ENCODE peak calls at places on chromosomes 7 and 10, in ten cellular contexts. One of them, this sample, is unnamed.

GRCh38 chr10:113713297-113713982 is 33.7 kb downstream of the CASP7 start:
- DNase-seq in H1: no peak
- DNase-seq in GM23338: no peak
- DNase-seq in HCT116: no peak
- DNase-seq in endothelial cell of umbilical vein: no peak
- DNase-seq in SK-N-SH: no peak
- DNase-seq in transverse colon: no peak
- DNase-seq in breast epithelium: no peak
- DNase-seq in suprapubic skin: no peak
- DNase-seq in vagina: no peak
- DNase-seq in this sample: no peak

GRCh38 chr7:53003653-53004445 is 31.6 kb upstream of the POM121L12 start:
- DNase-seq in vagina: no peak
- DNase-seq in SK-N-SH: no peak
- DNase-seq in GM23338: no peak
- DNase-seq in transverse colon: no peak
- DNase-seq in H1: no peak
- DNase-seq in suprapubic skin: no peak
- DNase-seq in HCT116: no peak
- DNase-seq in endothelial cell of umbilical vein: no peak
- DNase-seq in breast epithelium: no peak
- DNase-seq in this sample: no peak

GRCh38 chr7:76191783-76192240 is 9.9 kb upstream of the SRRM3 start:
- DNase-seq in breast epithelium: no peak
- DNase-seq in transverse colon: no peak
- DNase-seq in GM23338: peak; percentile 93
- DNase-seq in endothelial cell of umbilical vein: peak; percentile 7
- DNase-seq in SK-N-SH: peak; percentile 72
- DNase-seq in vagina: no peak
- DNase-seq in suprapubic skin: no peak
- DNase-seq in HCT116: peak; percentile 43
- DNase-seq in H1: peak; percentile 71
- DNase-seq in this sample: no peak

GRCh38 chr10:22335204-22335956 is 9.9 kb upstream of the SPAG6 start:
- DNase-seq in H1: peak; percentile 78
- DNase-seq in vagina: no peak
- DNase-seq in suprapubic skin: peak; percentile 70
- DNase-seq in endothelial cell of umbilical vein: peak; percentile 40
- DNase-seq in SK-N-SH: peak; percentile 33
- DNase-seq in transverse colon: peak; percentile 61
- DNase-seq in HCT116: no peak
- DNase-seq in GM23338: peak; percentile 78
- DNase-seq in breast epithelium: no peak
- DNase-seq in this sample: peak; percentile 90

GRCh38 chr10:80429521-80429966 is 21.2 kb downstream of the PRXL2A start:
- DNase-seq in SK-N-SH: no peak
- DNase-seq in H1: no peak
- DNase-seq in endothelial cell of umbilical vein: no peak
- DNase-seq in suprapubic skin: no peak
- DNase-seq in breast epithelium: no peak
- DNase-seq in transverse colon: peak; percentile 66
- DNase-seq in GM23338: no peak
- DNase-seq in HCT116: peak; percentile 76
- DNase-seq in vagina: no peak
- DNase-seq in this sample: no peak

GRCh38 chr10:11896549-11897200 is 73.5 kb downstream of the PROSER2 start:
- DNase-seq in suprapubic skin: no peak
- DNase-seq in transverse colon: no peak
- DNase-seq in vagina: no peak
- DNase-seq in SK-N-SH: no peak
- DNase-seq in breast epithelium: no peak
- DNase-seq in endothelial cell of umbilical vein: no peak
- DNase-seq in H1: no peak
- DNase-seq in GM23338: no peak
- DNase-seq in HCT116: no peak
- DNase-seq in this sample: peak; percentile 6

GRCh38 chr10:118447478-118447877 is 105.4 kb upstream of the FAM204A start:
- DNase-seq in H1: no peak
- DNase-seq in transverse colon: peak; percentile 57
- DNase-seq in suprapubic skin: peak; percentile 84
- DNase-seq in vagina: no peak
- DNase-seq in HCT116: no peak
- DNase-seq in endothelial cell of umbilical vein: no peak
- DNase-seq in breast epithelium: no peak
- DNase-seq in GM23338: no peak
- DNase-seq in SK-N-SH: peak; percentile 21
- DNase-seq in this sample: no peak

GRCh38 chr10:73922007-73922863 is 11.3 kb downstream of the PLAU start:
- DNase-seq in endothelial cell of umbilical vein: no peak
- DNase-seq in SK-N-SH: no peak
- DNase-seq in GM23338: no peak
- DNase-seq in H1: no peak
- DNase-seq in vagina: no peak
- DNase-seq in breast epithelium: no peak
- DNase-seq in HCT116: no peak
- DNase-seq in suprapubic skin: no peak
- DNase-seq in transverse colon: no peak
- DNase-seq in this sample: no peak

GRCh38 chr10:15201589-15202300 is 33.3 kb upstream of the NMT2 start:
- DNase-seq in breast epithelium: no peak
- DNase-seq in HCT116: peak; percentile 26
- DNase-seq in SK-N-SH: no peak
- DNase-seq in vagina: no peak
- DNase-seq in GM23338: no peak
- DNase-seq in H1: no peak
- DNase-seq in suprapubic skin: no peak
- DNase-seq in endothelial cell of umbilical vein: peak; percentile 65
- DNase-seq in transverse colon: no peak
- DNase-seq in this sample: no peak

GRCh38 chr7:121395961-121396757 is at the start of gene FAM3C:
- DNase-seq in H1: peak; percentile 92
- DNase-seq in suprapubic skin: peak; percentile 93
- DNase-seq in transverse colon: peak; percentile 90
- DNase-seq in HCT116: peak; percentile 82
- DNase-seq in endothelial cell of umbilical vein: peak; percentile 96
- DNase-seq in SK-N-SH: peak; percentile 100
- DNase-seq in vagina: no peak
- DNase-seq in breast epithelium: peak; percentile 83
- DNase-seq in GM23338: peak; percentile 93
- DNase-seq in this sample: peak; percentile 96

GRCh38 chr10:124005091-124005490 is 88.3 kb downstream of the CHST15 start:
- DNase-seq in GM23338: no peak
- DNase-seq in SK-N-SH: peak; percentile 3
- DNase-seq in breast epithelium: no peak
- DNase-seq in suprapubic skin: peak; percentile 49
- DNase-seq in H1: peak; percentile 26
- DNase-seq in vagina: no peak
- DNase-seq in transverse colon: no peak
- DNase-seq in endothelial cell of umbilical vein: no peak
- DNase-seq in HCT116: no peak
- DNase-seq in this sample: peak; percentile 51

GRCh38 chr7:1193593-1194424 is 33.8 kb upstream of the ZFAND2A start:
- DNase-seq in H1: peak; percentile 78
- DNase-seq in SK-N-SH: peak; percentile 90
- DNase-seq in endothelial cell of umbilical vein: peak; percentile 58
- DNase-seq in GM23338: peak; percentile 75
- DNase-seq in breast epithelium: no peak
- DNase-seq in suprapubic skin: no peak
- DNase-seq in HCT116: peak; percentile 40
- DNase-seq in vagina: no peak
- DNase-seq in transverse colon: peak; percentile 41
- DNase-seq in this sample: no peak

GRCh38 chr10:90125966-90126600 is 424.7 kb downstream of the KIF20B start:
- DNase-seq in SK-N-SH: no peak
- DNase-seq in GM23338: no peak
- DNase-seq in HCT116: no peak
- DNase-seq in breast epithelium: no peak
- DNase-seq in suprapubic skin: no peak
- DNase-seq in endothelial cell of umbilical vein: no peak
- DNase-seq in transverse colon: no peak
- DNase-seq in vagina: no peak
- DNase-seq in H1: no peak
- DNase-seq in this sample: no peak

GRCh38 chr10:71522438-71523144 is 125.9 kb downstream of the CDH23 start:
- DNase-seq in HCT116: no peak
- DNase-seq in breast epithelium: no peak
- DNase-seq in suprapubic skin: no peak
- DNase-seq in vagina: no peak
- DNase-seq in SK-N-SH: no peak
- DNase-seq in H1: no peak
- DNase-seq in transverse colon: no peak
- DNase-seq in endothelial cell of umbilical vein: no peak
- DNase-seq in GM23338: peak; percentile 41
- DNase-seq in this sample: no peak

GRCh38 chr10:119424591-119424975 is 117.9 kb downstream of the RGS10 start:
- DNase-seq in endothelial cell of umbilical vein: no peak
- DNase-seq in transverse colon: no peak
- DNase-seq in GM23338: no peak
- DNase-seq in suprapubic skin: no peak
- DNase-seq in breast epithelium: no peak
- DNase-seq in vagina: no peak
- DNase-seq in H1: no peak
- DNase-seq in SK-N-SH: no peak
- DNase-seq in HCT116: no peak
- DNase-seq in this sample: no peak

GRCh38 chr10:21675157-21675796 is 141.2 kb downstream of the MLLT10 start:
- DNase-seq in transverse colon: peak; percentile 31
- DNase-seq in vagina: no peak
- DNase-seq in suprapubic skin: no peak
- DNase-seq in HCT116: peak; percentile 37
- DNase-seq in breast epithelium: no peak
- DNase-seq in H1: no peak
- DNase-seq in SK-N-SH: peak; percentile 39
- DNase-seq in GM23338: peak; percentile 81
- DNase-seq in endothelial cell of umbilical vein: peak; percentile 42
- DNase-seq in this sample: no peak

GRCh38 chr10:108358912-108359311 is 1194.4 kb upstream of the SORCS1 start:
- DNase-seq in breast epithelium: no peak
- DNase-seq in endothelial cell of umbilical vein: no peak
- DNase-seq in suprapubic skin: no peak
- DNase-seq in H1: no peak
- DNase-seq in HCT116: no peak
- DNase-seq in vagina: no peak
- DNase-seq in SK-N-SH: peak; percentile 4
- DNase-seq in transverse colon: no peak
- DNase-seq in GM23338: no peak
- DNase-seq in this sample: no peak

DNA sequence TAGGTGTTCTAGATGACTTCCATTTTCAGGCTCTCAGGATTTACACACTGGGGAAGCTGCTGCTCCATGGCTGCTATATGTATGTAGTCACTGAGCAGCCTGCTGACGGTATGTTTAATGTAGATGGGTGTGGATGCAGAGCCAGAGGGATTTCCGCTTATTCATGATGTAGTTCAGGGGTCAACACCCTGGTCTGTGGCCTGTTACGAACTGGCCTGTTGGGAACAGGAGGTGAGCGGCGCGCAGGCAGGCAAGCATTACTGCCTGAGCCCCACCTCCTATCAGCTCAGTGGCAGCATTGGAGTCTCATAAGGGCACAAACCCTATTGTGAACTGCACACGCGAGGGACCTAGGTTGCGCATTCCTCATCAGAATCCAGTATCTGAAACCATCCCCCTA is 34.0 kb downstream of the DNAJB6 start:
- DNase-seq in SK-N-SH: no peak
- DNase-seq in transverse colon: no peak
- DNase-seq in HCT116: no peak
- DNase-seq in breast epithelium: no peak
- DNase-seq in endothelial cell of umbilical vein: peak; percentile 49
- DNase-seq in GM23338: no peak
- DNase-seq in vagina: no peak
- DNase-seq in suprapubic skin: peak; percentile 46
- DNase-seq in H1: no peak
- DNase-seq in this sample: no peak
- TF ChIP-seq POLR2AphosphoS5 in SK-N-SH: no peak
- TF ChIP-seq POLR2AphosphoS5 in transverse colon: no peak
- TF ChIP-seq POLR2AphosphoS5 in HCT116: no peak
- TF ChIP-seq POLR2AphosphoS5 in breast epithelium: no peak
- TF ChIP-seq POLR2AphosphoS5 in endothelial cell of umbilical vein: no peak
- TF ChIP-seq POLR2AphosphoS5 in GM23338: no peak
- TF ChIP-seq POLR2AphosphoS5 in vagina: no peak
- TF ChIP-seq POLR2AphosphoS5 in suprapubic skin: no peak
- TF ChIP-seq POLR2AphosphoS5 in H1: no peak
- TF ChIP-seq POLR2AphosphoS5 in this sample: no peak

GRCh38 chr10:35236739-35237138 is 99.6 kb upstream of the CCNY start:
- DNase-seq in HCT116: no peak
- DNase-seq in vagina: no peak
- DNase-seq in endothelial cell of umbilical vein: peak; percentile 26
- DNase-seq in SK-N-SH: no peak
- DNase-seq in suprapubic skin: no peak
- DNase-seq in breast epithelium: no peak
- DNase-seq in transverse colon: no peak
- DNase-seq in H1: no peak
- DNase-seq in GM23338: peak; percentile 22
- DNase-seq in this sample: no peak
- TF ChIP-seq CTCF in HCT116: peak; percentile 33
- TF ChIP-seq CTCF in vagina: no peak
- TF ChIP-seq CTCF in endothelial cell of umbilical vein: peak; percentile 35
- TF ChIP-seq CTCF in SK-N-SH: peak; percentile 27
- TF ChIP-seq CTCF in suprapubic skin: no peak
- TF ChIP-seq CTCF in breast epithelium: no peak
- TF ChIP-seq CTCF in transverse colon: no peak
- TF ChIP-seq CTCF in H1: no peak
- TF ChIP-seq CTCF in GM23338: peak; percentile 29
- TF ChIP-seq CTCF in this sample: no peak

DNA sequence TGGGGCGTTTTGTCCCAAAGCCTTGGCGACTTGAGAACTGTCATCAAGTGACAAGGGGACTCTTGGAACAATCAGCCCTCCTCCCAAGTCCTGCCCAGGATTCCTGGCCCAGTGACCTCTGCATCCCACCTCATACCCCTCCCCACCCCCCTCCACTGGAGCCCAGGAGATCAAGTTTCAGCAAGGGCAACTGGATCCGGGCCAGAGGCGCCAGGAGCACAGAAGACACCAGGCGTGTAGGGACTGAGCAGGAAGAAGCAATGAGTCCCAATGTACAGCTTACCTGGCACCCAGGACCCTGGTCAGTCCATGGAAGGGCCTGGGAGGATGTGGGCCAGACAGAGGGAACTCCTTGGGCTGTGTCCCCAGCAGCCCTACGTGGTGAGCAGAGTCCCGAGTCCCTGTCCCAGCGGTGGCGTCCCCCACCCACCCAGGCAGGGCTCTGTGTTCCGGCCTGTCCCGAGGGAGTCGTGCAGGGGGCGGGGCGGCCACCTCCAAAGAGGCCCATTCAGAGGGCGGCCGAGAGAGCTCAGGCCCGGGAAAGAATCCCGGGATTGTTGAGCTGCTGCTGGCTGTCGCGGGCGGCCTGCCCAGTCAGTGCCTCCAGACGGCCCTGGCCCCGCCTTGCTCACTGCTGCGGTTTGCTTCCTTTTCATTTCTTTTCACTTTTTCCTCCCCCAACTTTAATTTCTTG is 254.1 kb downstream of the TNS3 start:
- DNase-seq in SK-N-SH: peak; percentile 62
- DNase-seq in suprapubic skin: peak; percentile 83
- DNase-seq in vagina: peak; percentile 86
- DNase-seq in endothelial cell of umbilical vein: peak; percentile 48
- DNase-seq in H1: peak; percentile 85
- DNase-seq in transverse colon: peak; percentile 79
- DNase-seq in GM23338: peak; percentile 92
- DNase-seq in breast epithelium: peak; percentile 82
- DNase-seq in HCT116: no peak
- DNase-seq in this sample: no peak
- TF ChIP-seq POLR2AphosphoS5 in SK-N-SH: no peak
- TF ChIP-seq POLR2AphosphoS5 in suprapubic skin: no peak
- TF ChIP-seq POLR2AphosphoS5 in vagina: peak; percentile 70
- TF ChIP-seq POLR2AphosphoS5 in endothelial cell of umbilical vein: no peak
- TF ChIP-seq POLR2AphosphoS5 in H1: peak; percentile 79
- TF ChIP-seq POLR2AphosphoS5 in transverse colon: no peak
- TF ChIP-seq POLR2AphosphoS5 in GM23338: peak; percentile 49
- TF ChIP-seq POLR2AphosphoS5 in breast epithelium: no peak
- TF ChIP-seq POLR2AphosphoS5 in HCT116: no peak
- TF ChIP-seq POLR2AphosphoS5 in this sample: no peak

GRCh38 chr7:8640671-8641070 is 207.3 kb downstream of the NXPH1 start:
- DNase-seq in breast epithelium: no peak
- DNase-seq in transverse colon: no peak
- DNase-seq in SK-N-SH: no peak
- DNase-seq in suprapubic skin: no peak
- DNase-seq in HCT116: no peak
- DNase-seq in vagina: no peak
- DNase-seq in endothelial cell of umbilical vein: no peak
- DNase-seq in GM23338: no peak
- DNase-seq in H1: no peak
- DNase-seq in this sample: no peak
- TF ChIP-seq CTCF in breast epithelium: no peak
- TF ChIP-seq CTCF in transverse colon: no peak
- TF ChIP-seq CTCF in SK-N-SH: no peak
- TF ChIP-seq CTCF in suprapubic skin: no peak
- TF ChIP-seq CTCF in HCT116: no peak
- TF ChIP-seq CTCF in vagina: no peak
- TF ChIP-seq CTCF in endothelial cell of umbilical vein: no peak
- TF ChIP-seq CTCF in GM23338: no peak
- TF ChIP-seq CTCF in H1: no peak
- TF ChIP-seq CTCF in this sample: no peak

This sample was measured in spleen.